ENCODE peak calls at places on chromosomes 13 and 19, in eight cellular contexts. J is non-pigmented ciliary epithelial cell; P is HuH-7.5; I is hypothalamus; M is activated CD4-positive, alpha-beta T cell treated with anti-CD3 and anti-CD28 coated beads, Interleukin-2, amount 50 U/mL, for 24 hours; C is EL; H is left lobe of liver; S is stimulated activated CD4-positive, alpha-beta T cell treated with anti-CD3 and anti-CD28 coated beads, Interleukin-2, amount 100 ng/mL, for 48 hours. G is an unnamed sample.

GRCh38 chr13:78372581-78372980 is 230.8 kb downstream of the POU4F1 start:
- DNase-seq in J (no peak), P (no peak), I (no peak), M (no peak), C (no peak), H (no peak), S (no peak), G (no peak)

GRCh38 chr19:41328818-41329220 is 18.8 kb downstream of the CCDC97 start:
- DNase-seq in J (no peak), P (no peak), I (no peak), M (no peak), C (no peak), H (no peak), S (no peak), G (no peak)

GRCh38 chr13:44759222-44759721 is 183.1 kb upstream of the TSC22D1 start:
- DNase-seq in J (no peak), P (no peak), I (no peak), M (no peak), C (no peak), H (no peak), S (no peak), G (peak; percentile 49)

GRCh38 chr13:101326710-101327109 is 89.6 kb downstream of the NALCN start:
- DNase-seq in J (no peak), P (no peak), I (no peak), M (no peak), C (no peak), H (no peak), S (no peak), G (peak; percentile 41)

GRCh38 chr19:7534531-7534980 is 961 bp upstream of the PNPLA6 start:
- DNase-seq in J (peak; percentile 68), P (peak; percentile 95), I (peak; percentile 57), M (no peak), C (peak; percentile 87), H (peak; percentile 58), S (peak; percentile 30), G (peak; percentile 87)

GRCh38 chr13:84651288-84651687 is 769.0 kb upstream of the SLITRK1 start:
- DNase-seq in J (peak; percentile 86), P (no peak), I (no peak), M (no peak), C (peak; percentile 70), H (no peak), S (no peak), G (peak; percentile 34)

GRCh38 chr13:94556646-94557045 is 39.3 kb downstream of the TGDS start:
- DNase-seq in J (no peak), P (no peak), I (no peak), M (no peak), C (no peak), H (no peak), S (no peak), G (no peak)

GRCh38 chr13:73598021-73598712 is 536.0 kb downstream of the KLF12 start:
- DNase-seq in J (no peak), P (no peak), I (no peak), M (no peak), C (peak; percentile 52), H (no peak), S (no peak), G (no peak)

GRCh38 chr13:94031609-94032008 is 447.9 kb downstream of the DCT start:
- DNase-seq in J (no peak), P (no peak), I (no peak), M (no peak), C (no peak), H (no peak), S (no peak), G (no peak)

GRCh38 chr19:46042252-46042883 is 1.6 kb upstream of the IGFL4 start:
- DNase-seq in J (no peak), P (no peak), I (no peak), M (no peak), C (no peak), H (no peak), S (no peak), G (no peak)

GRCh38 chr19:33193864-33194362 is at the start of gene LRP3:
- DNase-seq in J (no peak), P (peak; percentile 72), I (peak; percentile 35), M (no peak), C (peak; percentile 24), H (peak; percentile 79), S (no peak), G (peak; percentile 50)

GRCh38 chr13:42113478-42113877 is 65.0 kb downstream of the DGKH start:
- DNase-seq in J (no peak), P (no peak), I (no peak), M (no peak), C (no peak), H (no peak), S (no peak), G (peak; percentile 73)

GRCh38 chr13:39916330-39916729 is 260.9 kb downstream of the COG6 start:
- DNase-seq in J (no peak), P (no peak), I (no peak), M (no peak), C (no peak), H (no peak), S (no peak), G (no peak)

GRCh38 chr19:18809149-18809978 is 18.3 kb upstream of the COMP start:
- DNase-seq in J (peak; percentile 30), P (no peak), I (no peak), M (no peak), C (peak; percentile 78), H (peak; percentile 63), S (no peak), G (peak; percentile 54)

GRCh38 chr19:1259873-1260748 is 9.0 kb upstream of the CIRBP start:
- DNase-seq in J (no peak), P (no peak), I (no peak), M (no peak), C (no peak), H (peak; percentile 61), S (no peak), G (no peak)